ENCODE peak calls at places on chromosome 1, in five cellular contexts. One of them, this sample, is unnamed.

GRCh38 chr1:199083680-199084079 is 444.8 kb downstream of the PTPRC start:
- DNase-seq in heart right ventricle: no peak
- DNase-seq in CD8-positive, alpha-beta T cell: no peak
- DNase-seq in EL: peak
- DNase-seq in astrocyte: peak
- DNase-seq in this sample: no peak

GRCh38 chr1:100597069-100597741 is 59.3 kb downstream of the GPR88 start:
- DNase-seq in CD8-positive, alpha-beta T cell: no peak
- DNase-seq in heart right ventricle: no peak
- DNase-seq in astrocyte: peak
- DNase-seq in EL: peak
- DNase-seq in this sample: no peak

GRCh38 chr1:97864615-97865014 is 56.2 kb downstream of the DPYD start:
- DNase-seq in astrocyte: no peak
- DNase-seq in EL: no peak
- DNase-seq in heart right ventricle: no peak
- DNase-seq in CD8-positive, alpha-beta T cell: no peak
- DNase-seq in this sample: no peak

GRCh38 chr1:15718199-15718601 is 17.9 kb upstream of the SLC25A34 start:
- DNase-seq in astrocyte: no peak
- DNase-seq in heart right ventricle: no peak
- DNase-seq in EL: no peak
- DNase-seq in CD8-positive, alpha-beta T cell: no peak
- DNase-seq in this sample: no peak

GRCh38 chr1:79006564-79006963 is at the start of gene ADGRL4:
- DNase-seq in heart right ventricle: peak
- DNase-seq in CD8-positive, alpha-beta T cell: no peak
- DNase-seq in EL: peak
- DNase-seq in astrocyte: peak
- DNase-seq in this sample: no peak

GRCh38 chr1:34870395-34870794 is 10.8 kb upstream of the SMIM12 start:
- DNase-seq in heart right ventricle: no peak
- DNase-seq in CD8-positive, alpha-beta T cell: no peak
- DNase-seq in EL: no peak
- DNase-seq in astrocyte: no peak
- DNase-seq in this sample: no peak

GRCh38 chr1:14565076-14565475 is 33.4 kb upstream of the KAZN start:
- DNase-seq in heart right ventricle: no peak
- DNase-seq in CD8-positive, alpha-beta T cell: no peak
- DNase-seq in EL: no peak
- DNase-seq in astrocyte: no peak
- DNase-seq in this sample: no peak

GRCh38 chr1:94246692-94247145 is 9.3 kb upstream of the ARHGAP29 start:
- DNase-seq in astrocyte: no peak
- DNase-seq in CD8-positive, alpha-beta T cell: no peak
- DNase-seq in EL: peak
- DNase-seq in heart right ventricle: no peak
- DNase-seq in this sample: no peak

GRCh38 chr1:226123591-226124471 is 61.3 kb downstream of the H3-3A start:
- DNase-seq in astrocyte: no peak
- DNase-seq in EL: peak
- DNase-seq in heart right ventricle: no peak
- DNase-seq in CD8-positive, alpha-beta T cell: no peak
- DNase-seq in this sample: no peak

GRCh38 chr1:106651028-106651752 is 405.3 kb upstream of the PRMT6 start:
- DNase-seq in CD8-positive, alpha-beta T cell: no peak
- DNase-seq in heart right ventricle: no peak
- DNase-seq in astrocyte: no peak
- DNase-seq in EL: no peak
- DNase-seq in this sample: no peak

GRCh38 chr1:165644064-165644735 is 13.2 kb downstream of the MGST3 start:
- DNase-seq in EL: peak
- DNase-seq in heart right ventricle: no peak
- DNase-seq in CD8-positive, alpha-beta T cell: no peak
- DNase-seq in astrocyte: no peak
- DNase-seq in this sample: no peak

GRCh38 chr1:156708245-156708661 is 2.9 kb upstream of the CRABP2 start:
- DNase-seq in EL: no peak
- DNase-seq in heart right ventricle: no peak
- DNase-seq in astrocyte: no peak
- DNase-seq in CD8-positive, alpha-beta T cell: no peak
- DNase-seq in this sample: no peak